ENCODE peak calls at places on chromosomes 13 and 19, in four cellular contexts. B, X, H and A are unnamed samples.

GRCh38 chr13:50208826-50209335 is 193.6 kb downstream of the KCNRG start:
- DNase-seq in B (peak), X (no peak), H (peak), A (peak)

GRCh38 chr13:98606296-98606695 is 29.4 kb upstream of the STK24 start:
- DNase-seq in B (no peak), X (no peak), H (no peak), A (no peak)

GRCh38 chr19:467554-467953 is 6.7 kb upstream of the SHC2 start:
- DNase-seq in B (no peak), X (no peak), H (no peak), A (no peak)

GRCh38 chr13:101258071-101258470 is 158.2 kb downstream of the NALCN start:
- DNase-seq in B (peak), X (no peak), H (no peak), A (no peak)

GRCh38 chr19:29943615-29944014 is 1.6 kb downstream of the URI1 start:
- DNase-seq in B (no peak), X (no peak), H (no peak), A (no peak)

GRCh38 chr13:94050039-94050438 is 429.4 kb downstream of the DCT start:
- DNase-seq in B (no peak), X (no peak), H (no peak), A (no peak)

GRCh38 chr13:110116072-110116487 is 190.9 kb downstream of the COL4A1 start:
- DNase-seq in B (no peak), X (peak), H (no peak), A (no peak)

GRCh38 chr19:41925208-41926003 is 2.8 kb downstream of the ERFL start:
- DNase-seq in B (no peak), X (no peak), H (no peak), A (no peak)

GRCh38 chr13:97224544-97225324 is 2.6 kb downstream of the MBNL2 start:
- DNase-seq in B (no peak), X (peak), H (peak), A (no peak)

GRCh38 chr13:110306960-110307696 is at the start of the genes COL4A1 and COL4A2:
- DNase-seq in B (no peak), X (no peak), H (peak), A (no peak)

GRCh38 chr13:40609972-40610726 is 56.3 kb downstream of the FOXO1 start:
- DNase-seq in B (no peak), X (no peak), H (no peak), A (no peak)

GRCh38 chr19:14735915-14736314 is 42.4 kb downstream of the ADGRE2 start:
- DNase-seq in B (no peak), X (no peak), H (no peak), A (no peak)

GRCh38 chr13:93270769-93271753 is 44.5 kb downstream of the GPC6 start:
- DNase-seq in B (no peak), X (no peak), H (no peak), A (no peak)

GRCh38 chr13:100210966-100211710 is 122.2 kb downstream of the PCCA start:
- DNase-seq in B (no peak), X (no peak), H (no peak), A (no peak)

GRCh38 chr19:29121684-29122083 is 91.3 kb downstream of the UQCRFS1 start:
- DNase-seq in B (no peak), X (peak), H (no peak), A (no peak)

GRCh38 chr13:76993021-76993420 is 1.1 kb downstream of the CLN5 start:
- DNase-seq in B (no peak), X (no peak), H (no peak), A (no peak)

GRCh38 chr13:105240356-105240755 is 1295.1 kb downstream of the EFNB2 start:
- DNase-seq in B (no peak), X (no peak), H (no peak), A (no peak)

GRCh38 chr19:1068111-1069001 is 1.4 kb downstream of the ARHGAP45 start:
- DNase-seq in B (no peak), X (no peak), H (no peak), A (peak)

GRCh38 chr13:85230754-85231153 is 568.5 kb downstream of the SLITRK6 start:
- DNase-seq in B (no peak), X (no peak), H (no peak), A (no peak)

GRCh38 chr13:30466358-30466714 is 600 bp upstream of the HMGB1 start:
- DNase-seq in B (no peak), X (no peak), H (no peak), A (no peak)

GRCh38 chr13:63024458-63024857 is 1608.8 kb upstream of the PCDH20 start:
- DNase-seq in B (no peak), X (no peak), H (no peak), A (no peak)

GRCh38 chr13:96075953-96076543 is 13.9 kb upstream of the HS6ST3 start:
- DNase-seq in B (no peak), X (no peak), H (no peak), A (no peak)

GRCh38 chr19:35045667-35046300 is 4.3 kb downstream of the HPN start:
- DNase-seq in B (no peak), X (no peak), H (no peak), A (no peak)
- TF ChIP-seq CTCF in B (peak), X (peak), H (no peak), A (peak)

DNA sequence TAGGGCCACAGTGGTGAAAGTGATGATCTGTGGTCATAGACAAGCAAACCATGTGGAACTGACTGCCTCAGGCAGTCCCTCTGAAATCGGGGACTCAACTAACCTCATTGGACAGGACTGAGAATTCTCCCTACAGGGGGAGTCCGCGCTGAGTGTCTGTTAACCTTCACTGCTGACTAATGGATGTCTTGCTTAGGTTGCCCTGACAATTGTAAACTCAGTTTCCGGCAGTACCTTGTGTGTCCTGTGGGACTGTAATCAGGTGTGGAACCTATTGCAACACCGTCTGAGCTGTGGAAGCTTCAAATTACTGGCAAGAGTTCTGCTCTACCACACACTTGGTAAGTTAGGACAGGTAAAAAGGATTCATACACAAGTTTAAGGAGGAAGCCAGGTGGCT is 21.8 kb downstream of the ZNF77 start:
- DNase-seq in B (no peak), X (no peak), H (no peak), A (no peak)
- TF ChIP-seq CTCF in B (no peak), X (peak), H (peak), A (no peak)

DNA sequence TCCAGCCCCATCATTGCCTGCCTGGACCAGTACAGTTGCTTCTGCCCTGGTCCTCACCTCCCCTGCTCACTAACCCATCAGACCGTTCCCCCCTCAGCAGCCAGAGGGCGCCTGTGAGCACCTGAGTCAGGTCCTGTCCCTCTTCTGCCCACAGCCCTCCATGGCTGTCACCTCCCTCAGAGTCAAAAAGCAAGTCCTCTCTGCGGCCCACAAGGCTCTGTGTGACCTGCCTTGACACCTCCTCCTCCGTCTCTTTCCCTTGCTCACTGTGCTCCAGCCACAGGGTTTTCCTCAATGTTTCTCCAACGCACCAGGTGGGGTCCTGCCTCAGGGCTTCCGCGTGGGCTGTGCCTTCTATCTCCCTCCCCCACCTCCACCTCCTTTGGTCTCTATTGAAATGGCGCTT is 29.4 kb upstream of the PTPRS start:
- DNase-seq in B (no peak), X (peak), H (no peak), A (no peak)
- TF ChIP-seq CTCF in B (peak), X (peak), H (no peak), A (peak)

DNA sequence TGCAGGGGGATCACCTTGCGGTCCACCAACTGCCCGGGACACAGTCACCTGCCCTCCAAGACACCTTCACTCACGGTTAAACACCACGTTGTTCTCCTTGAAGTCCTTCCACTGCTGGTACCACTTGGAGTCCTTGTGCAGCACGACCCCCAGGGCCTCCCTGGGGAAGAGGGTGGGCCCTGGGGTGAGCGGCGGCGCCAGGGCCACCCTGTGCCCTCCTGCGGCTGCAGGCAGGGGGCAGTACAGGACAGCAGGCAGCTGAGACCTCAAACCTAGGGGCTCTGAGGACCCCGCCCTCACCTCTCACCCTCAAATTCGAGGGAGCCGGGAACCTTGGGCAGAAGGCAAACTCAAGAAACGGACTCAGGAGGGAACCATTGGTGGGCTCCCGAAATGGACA is 7.5 kb upstream of the CTXN1 start:
- DNase-seq in B (no peak), X (no peak), H (no peak), A (no peak)
- TF ChIP-seq CTCF in B (peak), X (no peak), H (no peak), A (peak)

DNA sequence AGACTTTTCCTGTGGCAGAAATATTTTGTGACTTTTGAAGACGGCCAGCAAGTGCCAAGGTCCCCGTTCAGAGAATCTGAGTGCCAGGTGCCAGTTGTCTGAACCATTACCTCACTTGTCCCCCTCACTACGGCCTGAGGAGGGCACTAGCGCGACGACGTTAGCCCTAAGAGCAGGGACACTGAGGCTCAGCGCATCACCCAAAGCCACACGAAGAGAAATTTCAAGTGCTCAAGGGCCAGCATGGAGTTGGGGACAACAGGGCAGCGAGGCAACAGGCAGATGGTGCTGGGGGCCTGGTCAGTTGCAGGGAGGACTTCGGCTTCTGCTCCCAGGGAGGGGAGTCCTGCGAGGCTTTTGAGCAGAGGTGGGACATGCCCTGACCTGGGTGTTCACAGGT is 9.5 kb upstream of the TYK2 start:
- DNase-seq in B (no peak), X (no peak), H (no peak), A (no peak)
- TF ChIP-seq CTCF in B (peak), X (no peak), H (no peak), A (no peak)

GRCh38 chr19:27776020-27776419 is 1436.9 kb downstream of the UQCRFS1 start:
- DNase-seq in B (no peak), X (no peak), H (no peak), A (no peak)
- TF ChIP-seq CTCF in B (peak), X (peak), H (no peak), A (peak)